ENCODE peak calls at places on chromosomes 5 and 9, in ten cellular contexts. S is stomach, V is GM06990, E is Daoy, G is NCI-H2029, K is NCI-H510A treated with DMSO at 0.1 percent for 48 hours, N is cardiac fibroblast, J is thyroid gland, A is HT1080, M is AML-193. R is an unnamed sample.

GRCh38 chr9:92658176-92658575 is 11.8 kb downstream of the IPPK start:
- DNase-seq in S (no peak), K (no peak), J (no peak), M (no peak), V (no peak), N (no peak), A (no peak), G (no peak), E (no peak), R (no peak)

GRCh38 chr5:81334304-81335061 is 33.1 kb downstream of the ZCCHC9 start:
- DNase-seq in K (no peak), E (no peak), S (no peak), G (no peak), M (no peak), J (no peak), V (no peak), A (no peak), N (peak), R (no peak)

GRCh38 chr9:106862115-106862945 is 636 bp upstream of the ZNF462 start:
- DNase-seq in K (peak), G (no peak), V (peak), J (peak), E (peak), M (no peak), N (peak), S (no peak), A (no peak), R (peak)

GRCh38 chr5:627840-628239 is 15.7 kb downstream of the CEP72 start:
- DNase-seq in V (no peak), K (no peak), A (no peak), S (no peak), N (no peak), E (no peak), J (no peak), G (no peak), M (no peak), R (no peak)

GRCh38 chr9:126605792-126606482 is 7.8 kb upstream of the LMX1B start:
- DNase-seq in M (no peak), J (no peak), S (no peak), V (no peak), A (peak), G (peak), K (no peak), E (peak), N (peak), R (no peak)

GRCh38 chr5:140857177-140857986 is 1.7 kb downstream of the PCDHA10 start:
- DNase-seq in V (no peak), E (no peak), N (no peak), S (no peak), K (no peak), M (no peak), J (no peak), A (no peak), G (no peak), R (no peak)

GRCh38 chr5:23994581-23995370 is 487.4 kb downstream of the PRDM9 start:
- DNase-seq in N (no peak), J (no peak), K (no peak), S (no peak), V (no peak), M (no peak), A (no peak), G (no peak), E (no peak), R (no peak)

GRCh38 chr5:130452744-130453143 is 548.5 kb downstream of the CHSY3 start:
- DNase-seq in E (no peak), M (no peak), V (no peak), G (no peak), A (no peak), J (no peak), N (no peak), S (no peak), K (no peak), R (no peak)

GRCh38 chr5:120454094-120454798 is 9.9 kb upstream of the PRR16 start:
- DNase-seq in J (no peak), N (peak), A (peak), V (no peak), K (no peak), S (no peak), M (no peak), G (no peak), E (peak), R (no peak)

GRCh38 chr9:16515879-16516289 is 354.6 kb downstream of the BNC2 start:
- DNase-seq in S (no peak), G (no peak), V (no peak), J (peak), K (no peak), A (no peak), N (peak), E (no peak), M (no peak), R (no peak)

GRCh38 chr5:5891350-5891749 is 468.9 kb downstream of the ICE1 start:
- DNase-seq in E (peak), N (no peak), A (peak), M (no peak), K (no peak), S (no peak), G (no peak), V (no peak), J (no peak), R (no peak)

GRCh38 chr5:138258704-138259285 is 15.6 kb downstream of the GFRA3 start:
- DNase-seq in J (no peak), N (no peak), G (no peak), S (no peak), K (no peak), A (peak), V (no peak), E (no peak), M (no peak), R (no peak)

GRCh38 chr9:135789838-135790291 is 87.9 kb downstream of the KCNT1 start:
- DNase-seq in G (no peak), V (no peak), S (no peak), N (no peak), M (no peak), J (no peak), K (no peak), A (no peak), E (no peak), R (no peak)

R was measured in KBM-7.